ENCODE peak calls at places on chromosomes 12 and 14, in five cellular contexts. N is midbrain, X is cardiac muscle cell, Z is T-helper 2 cell, G is M059J. V is an unnamed sample.

GRCh38 chr12:118015944-118016343 is 559 bp upstream of the RFC5 start:
- DNase-seq in Z (no peak), G (no peak), N (no peak), X (no peak), V (no peak)

GRCh38 chr14:101849125-101849524 is 87.6 kb downstream of the PPP2R5C start:
- DNase-seq in Z (no peak), G (no peak), X (peak), N (no peak), V (no peak)

GRCh38 chr12:124764451-124764850 is 99.2 kb downstream of the SCARB1 start:
- DNase-seq in X (no peak), N (no peak), G (peak), Z (no peak), V (peak)

GRCh38 chr12:63822352-63822751 is 22.1 kb upstream of the SRGAP1 start:
- DNase-seq in X (no peak), Z (no peak), N (no peak), G (peak), V (no peak)

GRCh38 chr14:52314521-52315354 is 626 bp downstream of the PTGER2 start:
- DNase-seq in N (no peak), X (peak), Z (peak), G (peak), V (no peak)

GRCh38 chr14:53043107-53043704 is 92.4 kb upstream of the FERMT2 start:
- DNase-seq in N (no peak), Z (no peak), X (no peak), G (no peak), V (no peak)

GRCh38 chr14:64715628-64716412 is 11.6 kb downstream of the PLEKHG3 start:
- DNase-seq in N (peak), G (no peak), Z (no peak), X (no peak), V (no peak)

GRCh38 chr12:31985832-31986231 is 26.6 kb downstream of the RESF1 start:
- DNase-seq in Z (no peak), N (no peak), X (no peak), G (no peak), V (no peak)

GRCh38 chr12:23536293-23536692 is 413.2 kb downstream of the SOX5 start:
- DNase-seq in X (no peak), N (no peak), Z (no peak), G (no peak), V (peak)

GRCh38 chr14:62420853-62421252 is 624.4 kb downstream of the KCNH5 start:
- DNase-seq in G (no peak), N (no peak), X (no peak), Z (no peak), V (no peak)

GRCh38 chr12:16189849-16190248 is 87.6 kb downstream of the SLC15A5 start:
- DNase-seq in Z (no peak), G (peak), N (peak), X (peak), V (peak)